ENCODE peak calls at places on chromosomes 6 and 20, in six cellular contexts. B is uterus, E is heart right ventricle, T is coronary artery, A is amniotic stem cell, Y is T-helper 2 cell. H is an unnamed sample.
A peak's percentile ranks its signal among the peaks of the same experiment; 100 is the strongest.

GRCh38 chr6:121627761-121628160 is 192.3 kb downstream of the GJA1 start:
- DNase-seq in B (no peak), E (no peak), T (no peak), A (no peak), Y (no peak), H (no peak)

GRCh38 chr20:46975976-46976375 is 81.3 kb downstream of the EYA2 start:
- DNase-seq in B (no peak), E (no peak), T (no peak), A (no peak), Y (no peak), H (no peak)

GRCh38 chr6:169503556-169503955 is 198.3 kb downstream of the WDR27 start:
- DNase-seq in B (no peak), E (no peak), T (no peak), A (no peak), Y (no peak), H (no peak)

GRCh38 chr20:11186301-11187008 is 512.7 kb upstream of the JAG1 start:
- DNase-seq in B (no peak), E (no peak), T (no peak), A (no peak), Y (no peak), H (no peak)

GRCh38 chr6:129267028-129267427 is 384.1 kb downstream of the LAMA2 start:
- DNase-seq in B (no peak), E (no peak), T (no peak), A (no peak), Y (no peak), H (no peak)

GRCh38 chr6:127891731-127892326 is 9.0 kb downstream of the THEMIS start:
- DNase-seq in B (no peak), E (no peak), T (no peak), A (no peak), Y (no peak), H (no peak)

GRCh38 chr6:110897433-110897832 is 22.8 kb downstream of the AMD1 start:
- DNase-seq in B (no peak), E (no peak), T (no peak), A (no peak), Y (no peak), H (no peak)

GRCh38 chr6:140462495-140463311 is 1088.3 kb upstream of the CITED2 start:
- DNase-seq in B (no peak), E (no peak), T (no peak), A (no peak), Y (no peak), H (no peak)

GRCh38 chr20:31740208-31740607 is 1.1 kb downstream of the TPX2 start:
- DNase-seq in B (no peak), E (no peak), T (no peak), A (peak; percentile 26), Y (no peak), H (peak; percentile 73)

GRCh38 chr6:20400476-20401402 is 940 bp upstream of the E2F3 start:
- DNase-seq in B (peak; percentile 20), E (peak; percentile 14), T (no peak), A (no peak), Y (peak; percentile 8), H (peak; percentile 13)

GRCh38 chr6:30821862-30822784 is 62.2 kb upstream of the DDR1 start:
- DNase-seq in B (no peak), E (no peak), T (no peak), A (no peak), Y (no peak), H (peak; percentile 57)

GRCh38 chr6:46967950-46968349 is 46.2 kb upstream of the ADGRF5 start:
- DNase-seq in B (no peak), E (no peak), T (no peak), A (no peak), Y (no peak), H (no peak)

GRCh38 chr6:43682724-43683429 is 4.7 kb downstream of the MRPS18A start:
- DNase-seq in B (no peak), E (no peak), T (no peak), A (no peak), Y (no peak), H (no peak)

GRCh38 chr6:2596222-2596621 is 154.5 kb downstream of the MYLK4 start:
- DNase-seq in B (no peak), E (no peak), T (no peak), A (no peak), Y (no peak), H (no peak)

GRCh38 chr6:109747216-109747615 is 56.1 kb downstream of the FIG4 start:
- DNase-seq in B (no peak), E (no peak), T (no peak), A (no peak), Y (no peak), H (no peak)

GRCh38 chr6:113466526-113466925 is 390.6 kb upstream of the MARCKS start:
- DNase-seq in B (no peak), E (no peak), T (no peak), A (no peak), Y (no peak), H (no peak)

GRCh38 chr6:144314003-144314485 is 28.9 kb downstream of the UTRN start:
- DNase-seq in B (peak; percentile 59), E (peak; percentile 74), T (peak; percentile 85), A (no peak), Y (no peak), H (no peak)

GRCh38 chr20:56780266-56780665 is 151.2 kb downstream of the TFAP2C start:
- DNase-seq in B (no peak), E (no peak), T (no peak), A (no peak), Y (no peak), H (no peak)